ENCODE peak calls at places on chromosomes 1 and 21, in eight cellular contexts. One of them, this sample, is unnamed.

GRCh38 chr1:92754000-92754787 is 30.7 kb downstream of the EVI5 start:
- DNase-seq in GM23338: no peak
- DNase-seq in HCT116: no peak
- DNase-seq in astrocyte: peak
- DNase-seq in mammary epithelial cell: peak
- DNase-seq in neural progenitor cell: no peak
- DNase-seq in osteoblast: peak
- DNase-seq in PC-9: peak
- DNase-seq in this sample: peak

GRCh38 chr1:224615861-224616760 is at the start of gene CNIH3:
- DNase-seq in GM23338: peak
- DNase-seq in HCT116: no peak
- DNase-seq in astrocyte: peak
- DNase-seq in mammary epithelial cell: peak
- DNase-seq in neural progenitor cell: peak
- DNase-seq in osteoblast: peak
- DNase-seq in PC-9: peak
- DNase-seq in this sample: peak

GRCh38 chr1:70528591-70529333 is 117.7 kb downstream of the CTH start:
- DNase-seq in GM23338: peak
- DNase-seq in HCT116: peak
- DNase-seq in astrocyte: peak
- DNase-seq in mammary epithelial cell: peak
- DNase-seq in neural progenitor cell: peak
- DNase-seq in osteoblast: no peak
- DNase-seq in PC-9: no peak
- DNase-seq in this sample: peak

GRCh38 chr1:228510101-228510850 is 23.1 kb downstream of the RNF187 start:
- DNase-seq in GM23338: no peak
- DNase-seq in HCT116: no peak
- DNase-seq in astrocyte: no peak
- DNase-seq in mammary epithelial cell: no peak
- DNase-seq in neural progenitor cell: no peak
- DNase-seq in osteoblast: no peak
- DNase-seq in PC-9: no peak
- DNase-seq in this sample: peak

GRCh38 chr1:184272178-184272866 is 114.5 kb upstream of the C1orf21 start:
- DNase-seq in GM23338: peak
- DNase-seq in HCT116: no peak
- DNase-seq in astrocyte: peak
- DNase-seq in mammary epithelial cell: no peak
- DNase-seq in neural progenitor cell: no peak
- DNase-seq in osteoblast: no peak
- DNase-seq in PC-9: no peak
- DNase-seq in this sample: no peak

GRCh38 chr1:67404212-67404620 is 26.0 kb downstream of the SERBP1 start:
- DNase-seq in GM23338: no peak
- DNase-seq in HCT116: peak
- DNase-seq in astrocyte: peak
- DNase-seq in mammary epithelial cell: peak
- DNase-seq in neural progenitor cell: no peak
- DNase-seq in osteoblast: no peak
- DNase-seq in PC-9: peak
- DNase-seq in this sample: no peak

GRCh38 chr1:18597159-18598042 is 33.2 kb upstream of the PAX7 start:
- DNase-seq in GM23338: peak
- DNase-seq in HCT116: no peak
- DNase-seq in astrocyte: no peak
- DNase-seq in mammary epithelial cell: peak
- DNase-seq in neural progenitor cell: peak
- DNase-seq in osteoblast: peak
- DNase-seq in PC-9: no peak
- DNase-seq in this sample: peak

GRCh38 chr21:42512346-42513034 is 1.2 kb upstream of the SLC37A1 start:
- DNase-seq in GM23338: no peak
- DNase-seq in HCT116: no peak
- DNase-seq in astrocyte: no peak
- DNase-seq in mammary epithelial cell: no peak
- DNase-seq in neural progenitor cell: no peak
- DNase-seq in osteoblast: no peak
- DNase-seq in PC-9: no peak
- DNase-seq in this sample: no peak

GRCh38 chr1:37596182-37596667 is 488 bp upstream of the GNL2 start:
- DNase-seq in GM23338: no peak
- DNase-seq in HCT116: no peak
- DNase-seq in astrocyte: no peak
- DNase-seq in mammary epithelial cell: no peak
- DNase-seq in neural progenitor cell: no peak
- DNase-seq in osteoblast: no peak
- DNase-seq in PC-9: no peak
- DNase-seq in this sample: no peak

GRCh38 chr21:45695086-45695485 is 51.6 kb downstream of the PCBP3 start:
- DNase-seq in GM23338: peak
- DNase-seq in HCT116: no peak
- DNase-seq in astrocyte: no peak
- DNase-seq in mammary epithelial cell: no peak
- DNase-seq in neural progenitor cell: peak
- DNase-seq in osteoblast: no peak
- DNase-seq in PC-9: no peak
- DNase-seq in this sample: no peak

GRCh38 chr1:9010781-9011323 is 15.4 kb downstream of the SLC2A7 start:
- DNase-seq in GM23338: no peak
- DNase-seq in HCT116: no peak
- DNase-seq in astrocyte: no peak
- DNase-seq in mammary epithelial cell: no peak
- DNase-seq in neural progenitor cell: no peak
- DNase-seq in osteoblast: peak
- DNase-seq in PC-9: no peak
- DNase-seq in this sample: no peak

GRCh38 chr1:69993787-69994186 is 211.6 kb downstream of the LRRC40 start:
- DNase-seq in GM23338: no peak
- DNase-seq in HCT116: no peak
- DNase-seq in astrocyte: no peak
- DNase-seq in mammary epithelial cell: no peak
- DNase-seq in neural progenitor cell: no peak
- DNase-seq in osteoblast: no peak
- DNase-seq in PC-9: no peak
- DNase-seq in this sample: no peak

GRCh38 chr1:56430141-56430839 is 149.1 kb downstream of the PLPP3 start:
- DNase-seq in GM23338: no peak
- DNase-seq in HCT116: no peak
- DNase-seq in astrocyte: no peak
- DNase-seq in mammary epithelial cell: no peak
- DNase-seq in neural progenitor cell: no peak
- DNase-seq in osteoblast: no peak
- DNase-seq in PC-9: no peak
- DNase-seq in this sample: no peak

GRCh38 chr21:32958288-32958992 is 67.3 kb upstream of the OLIG2 start:
- DNase-seq in GM23338: peak
- DNase-seq in HCT116: no peak
- DNase-seq in astrocyte: no peak
- DNase-seq in mammary epithelial cell: no peak
- DNase-seq in neural progenitor cell: no peak
- DNase-seq in osteoblast: no peak
- DNase-seq in PC-9: no peak
- DNase-seq in this sample: peak

GRCh38 chr1:108597041-108597440 is 37.1 kb downstream of the EEIG2 start:
- DNase-seq in GM23338: no peak
- DNase-seq in HCT116: no peak
- DNase-seq in astrocyte: no peak
- DNase-seq in mammary epithelial cell: no peak
- DNase-seq in neural progenitor cell: no peak
- DNase-seq in osteoblast: no peak
- DNase-seq in PC-9: no peak
- DNase-seq in this sample: no peak

GRCh38 chr21:27339902-27340301 is 373.0 kb upstream of the ADAMTS5 start:
- DNase-seq in GM23338: no peak
- DNase-seq in HCT116: no peak
- DNase-seq in astrocyte: no peak
- DNase-seq in mammary epithelial cell: no peak
- DNase-seq in neural progenitor cell: no peak
- DNase-seq in osteoblast: no peak
- DNase-seq in PC-9: no peak
- DNase-seq in this sample: no peak

GRCh38 chr1:94531664-94532063 is 9.9 kb downstream of the F3 start:
- DNase-seq in GM23338: no peak
- DNase-seq in HCT116: no peak
- DNase-seq in astrocyte: no peak
- DNase-seq in mammary epithelial cell: peak
- DNase-seq in neural progenitor cell: no peak
- DNase-seq in osteoblast: no peak
- DNase-seq in PC-9: no peak
- DNase-seq in this sample: no peak

GRCh38 chr1:5988596-5989285 is 3.5 kb downstream of the NPHP4 start:
- DNase-seq in GM23338: no peak
- DNase-seq in HCT116: no peak
- DNase-seq in astrocyte: no peak
- DNase-seq in mammary epithelial cell: no peak
- DNase-seq in neural progenitor cell: no peak
- DNase-seq in osteoblast: peak
- DNase-seq in PC-9: no peak
- DNase-seq in this sample: no peak

GRCh38 chr1:62362061-62362951 is 43.1 kb upstream of the KANK4 start:
- DNase-seq in GM23338: no peak
- DNase-seq in HCT116: no peak
- DNase-seq in astrocyte: no peak
- DNase-seq in mammary epithelial cell: no peak
- DNase-seq in neural progenitor cell: no peak
- DNase-seq in osteoblast: no peak
- DNase-seq in PC-9: no peak
- DNase-seq in this sample: no peak

GRCh38 chr1:57879700-57880099 is 455.8 kb upstream of the DAB1 start:
- DNase-seq in GM23338: no peak
- DNase-seq in HCT116: no peak
- DNase-seq in astrocyte: no peak
- DNase-seq in mammary epithelial cell: no peak
- DNase-seq in neural progenitor cell: no peak
- DNase-seq in osteoblast: no peak
- DNase-seq in PC-9: no peak
- DNase-seq in this sample: no peak
- H2AFZ ChIP-seq in GM23338: no peak
- H2AFZ ChIP-seq in HCT116: no peak
- H2AFZ ChIP-seq in astrocyte: no peak
- H2AFZ ChIP-seq in mammary epithelial cell: no peak
- H2AFZ ChIP-seq in neural progenitor cell: no peak
- H2AFZ ChIP-seq in osteoblast: no peak
- H2AFZ ChIP-seq in PC-9: no peak
- H2AFZ ChIP-seq in this sample: no peak

GRCh38 chr1:79325705-79326104 is 319.2 kb upstream of the ADGRL4 start:
- DNase-seq in GM23338: no peak
- DNase-seq in HCT116: no peak
- DNase-seq in astrocyte: no peak
- DNase-seq in mammary epithelial cell: no peak
- DNase-seq in neural progenitor cell: no peak
- DNase-seq in osteoblast: no peak
- DNase-seq in PC-9: no peak
- DNase-seq in this sample: no peak
- H3K4me3 ChIP-seq in GM23338: no peak
- H3K4me3 ChIP-seq in HCT116: no peak
- H3K4me3 ChIP-seq in astrocyte: no peak
- H3K4me3 ChIP-seq in mammary epithelial cell: no peak
- H3K4me3 ChIP-seq in neural progenitor cell: no peak
- H3K4me3 ChIP-seq in osteoblast: no peak
- H3K4me3 ChIP-seq in PC-9: no peak
- H3K4me3 ChIP-seq in this sample: no peak

GRCh38 chr1:185789846-185790735 is 55.9 kb downstream of the HMCN1 start:
- DNase-seq in GM23338: no peak
- DNase-seq in HCT116: no peak
- DNase-seq in astrocyte: peak
- DNase-seq in mammary epithelial cell: peak
- DNase-seq in neural progenitor cell: no peak
- DNase-seq in osteoblast: no peak
- DNase-seq in PC-9: no peak
- DNase-seq in this sample: peak

GRCh38 chr1:185787238-185787637 is 53.0 kb downstream of the HMCN1 start:
- DNase-seq in GM23338: no peak
- DNase-seq in HCT116: no peak
- DNase-seq in astrocyte: no peak
- DNase-seq in mammary epithelial cell: no peak
- DNase-seq in neural progenitor cell: no peak
- DNase-seq in osteoblast: no peak
- DNase-seq in PC-9: no peak
- DNase-seq in this sample: no peak

GRCh38 chr1:185788386-185788785 is 54.2 kb downstream of the HMCN1 start:
- DNase-seq in GM23338: no peak
- DNase-seq in HCT116: no peak
- DNase-seq in astrocyte: no peak
- DNase-seq in mammary epithelial cell: no peak
- DNase-seq in neural progenitor cell: no peak
- DNase-seq in osteoblast: no peak
- DNase-seq in PC-9: no peak
- DNase-seq in this sample: no peak

GRCh38 chr1:185786524-185786923 is 52.3 kb downstream of the HMCN1 start:
- DNase-seq in GM23338: no peak
- DNase-seq in HCT116: no peak
- DNase-seq in astrocyte: peak
- DNase-seq in mammary epithelial cell: no peak
- DNase-seq in neural progenitor cell: no peak
- DNase-seq in osteoblast: peak
- DNase-seq in PC-9: no peak
- DNase-seq in this sample: peak

GRCh38 chr1:185785586-185785985 is 51.4 kb downstream of the HMCN1 start:
- DNase-seq in GM23338: no peak
- DNase-seq in HCT116: no peak
- DNase-seq in astrocyte: no peak
- DNase-seq in mammary epithelial cell: no peak
- DNase-seq in neural progenitor cell: no peak
- DNase-seq in osteoblast: no peak
- DNase-seq in PC-9: no peak
- DNase-seq in this sample: no peak
- H2AFZ ChIP-seq in GM23338: no peak
- H2AFZ ChIP-seq in HCT116: no peak
- H2AFZ ChIP-seq in astrocyte: no peak
- H2AFZ ChIP-seq in mammary epithelial cell: no peak
- H2AFZ ChIP-seq in neural progenitor cell: no peak
- H2AFZ ChIP-seq in osteoblast: no peak
- H2AFZ ChIP-seq in PC-9: no peak
- H2AFZ ChIP-seq in this sample: no peak

GRCh38 chr1:11648732-11649158 is 5.5 kb downstream of the FBXO2 start:
- DNase-seq in GM23338: peak
- DNase-seq in HCT116: no peak
- DNase-seq in astrocyte: no peak
- DNase-seq in mammary epithelial cell: no peak
- DNase-seq in neural progenitor cell: peak
- DNase-seq in osteoblast: peak
- DNase-seq in PC-9: no peak
- DNase-seq in this sample: peak

GRCh38 chr1:11649624-11650330 is 4.5 kb downstream of the FBXO2 start:
- DNase-seq in GM23338: no peak
- DNase-seq in HCT116: no peak
- DNase-seq in astrocyte: no peak
- DNase-seq in mammary epithelial cell: no peak
- DNase-seq in neural progenitor cell: no peak
- DNase-seq in osteoblast: peak
- DNase-seq in PC-9: no peak
- DNase-seq in this sample: no peak

GRCh38 chr1:11651017-11651416 is 3.2 kb downstream of the FBXO2 start:
- DNase-seq in GM23338: no peak
- DNase-seq in HCT116: no peak
- DNase-seq in astrocyte: no peak
- DNase-seq in mammary epithelial cell: no peak
- DNase-seq in neural progenitor cell: no peak
- DNase-seq in osteoblast: peak
- DNase-seq in PC-9: no peak
- DNase-seq in this sample: no peak

GRCh38 chr1:11649237-11649623 is 5.0 kb downstream of the FBXO2 start:
- DNase-seq in GM23338: no peak
- DNase-seq in HCT116: no peak
- DNase-seq in astrocyte: no peak
- DNase-seq in mammary epithelial cell: no peak
- DNase-seq in neural progenitor cell: no peak
- DNase-seq in osteoblast: peak
- DNase-seq in PC-9: no peak
- DNase-seq in this sample: no peak

GRCh38 chr1:11650331-11650991 is 3.8 kb downstream of the FBXO2 start:
- DNase-seq in GM23338: peak
- DNase-seq in HCT116: peak
- DNase-seq in astrocyte: peak
- DNase-seq in mammary epithelial cell: no peak
- DNase-seq in neural progenitor cell: peak
- DNase-seq in osteoblast: peak
- DNase-seq in PC-9: no peak
- DNase-seq in this sample: peak
- H3K4me3 ChIP-seq in GM23338: peak
- H3K4me3 ChIP-seq in HCT116: peak
- H3K4me3 ChIP-seq in astrocyte: no peak
- H3K4me3 ChIP-seq in mammary epithelial cell: no peak
- H3K4me3 ChIP-seq in neural progenitor cell: peak
- H3K4me3 ChIP-seq in osteoblast: no peak
- H3K4me3 ChIP-seq in PC-9: no peak
- H3K4me3 ChIP-seq in this sample: peak

This sample was measured in PC-3.